ENCODE peak calls at places on chromosomes 5 and 9, in eight cellular contexts. Q is EL, V is memory B cell, H is GM12865, L is astrocyte of the spinal cord, K is fibroblast of lung, X is adrenal gland, M is cardiac fibroblast. O is an unnamed sample.

GRCh38 chr9:79341561-79341960 is 230.2 kb upstream of the TLE4 start:
- DNase-seq in X (no peak), V (no peak), M (no peak), K (no peak), L (no peak), Q (no peak), H (no peak), O (no peak)

GRCh38 chr5:119343766-119344165 is 12.1 kb upstream of the TNFAIP8 start:
- DNase-seq in V (no peak), Q (peak), L (peak), K (peak), M (no peak), X (no peak), H (peak), O (no peak)

GRCh38 chr5:126234563-126235195 is 188.5 kb upstream of the GRAMD2B start:
- DNase-seq in Q (peak), X (no peak), K (peak), M (peak), L (peak), V (no peak), H (peak), O (no peak)

GRCh38 chr5:14552017-14552416 is 29.6 kb upstream of the OTULINL start:
- DNase-seq in V (no peak), X (no peak), Q (no peak), L (no peak), K (no peak), M (peak), H (no peak), O (no peak)

GRCh38 chr9:132002827-132003704 is 76.6 kb downstream of the MED27 start:
- DNase-seq in H (no peak), X (no peak), V (no peak), M (no peak), L (peak), K (peak), Q (no peak), O (no peak)

GRCh38 chr5:173001229-173001841 is 17.8 kb downstream of the ATP6V0E1 start:
- DNase-seq in M (no peak), Q (no peak), K (no peak), H (peak), V (no peak), L (no peak), X (no peak), O (peak)

GRCh38 chr9:23464275-23464674 is 361.8 kb downstream of the ELAVL2 start:
- DNase-seq in V (no peak), L (no peak), X (no peak), M (no peak), Q (no peak), K (no peak), H (no peak), O (no peak)

GRCh38 chr9:137382728-137383452 is 40.1 kb downstream of the EXD3 start:
- DNase-seq in M (no peak), Q (no peak), L (no peak), V (no peak), H (no peak), X (peak), K (no peak), O (no peak)

GRCh38 chr5:178353461-178353860 is 120.9 kb upstream of the PHYKPL start:
- DNase-seq in X (no peak), K (no peak), V (no peak), H (no peak), Q (no peak), L (no peak), M (no peak), O (no peak)

GRCh38 chr9:123825337-123825736 is 104.6 kb downstream of the DENND1A start:
- DNase-seq in L (peak), X (no peak), Q (peak), M (no peak), K (peak), V (no peak), H (no peak), O (no peak)

GRCh38 chr5:93145767-93146166 is 435.3 kb downstream of the NR2F1-AS1 start:
- DNase-seq in Q (peak), L (peak), H (no peak), K (peak), X (no peak), M (no peak), V (no peak), O (no peak)

GRCh38 chr5:1131191-1131621 is 19.3 kb upstream of the SLC12A7 start:
- DNase-seq in K (no peak), H (no peak), X (no peak), M (no peak), Q (no peak), V (no peak), L (no peak), O (no peak)

GRCh38 chr5:15026944-15027343 is 155.4 kb upstream of the ANKH start:
- DNase-seq in K (no peak), H (no peak), Q (no peak), L (no peak), X (no peak), M (no peak), V (no peak), O (no peak)

GRCh38 chr5:179332741-179333290 is 12.4 kb downstream of the ADAMTS2 start:
- DNase-seq in M (no peak), V (no peak), X (no peak), Q (no peak), K (no peak), L (no peak), H (no peak), O (no peak)

GRCh38 chr5:160799160-160799559 is 52.9 kb downstream of the ATP10B start:
- DNase-seq in K (no peak), M (no peak), Q (no peak), V (no peak), H (peak), L (no peak), X (no peak), O (peak)

GRCh38 chr5:66867622-66868322 is 271.6 kb downstream of the MAST4 start:
- DNase-seq in H (no peak), K (no peak), X (no peak), M (no peak), Q (no peak), V (no peak), L (no peak), O (no peak)

GRCh38 chr9:38622083-38622674 is 1.8 kb upstream of the ANKRD18A start:
- DNase-seq in K (no peak), H (no peak), V (peak), Q (no peak), M (no peak), X (peak), L (peak), O (no peak)

GRCh38 chr9:105646879-105647594 is 15.2 kb upstream of the TAL2 start:
- DNase-seq in H (no peak), V (no peak), X (no peak), Q (no peak), K (no peak), M (no peak), L (no peak), O (no peak)

GRCh38 chr9:131096490-131097258 is at the start of gene AIF1L:
- DNase-seq in X (no peak), K (no peak), H (no peak), Q (peak), V (peak), M (no peak), L (no peak), O (no peak)

GRCh38 chr9:93520523-93520922 is 55.9 kb upstream of the PHF2 start:
- DNase-seq in Q (no peak), M (peak), L (no peak), K (no peak), H (peak), X (no peak), V (no peak), O (no peak)

GRCh38 chr5:139898981-139899380 is 103.4 kb downstream of the PSD2 start:
- DNase-seq in X (no peak), K (no peak), M (no peak), V (no peak), Q (no peak), H (no peak), L (no peak), O (no peak)